ENCODE peak calls at places on chromosomes 11 and 22, in five cellular contexts. One of them, this sample, is unnamed.

GRCh38 chr11:13384837-13385417 is 78.1 kb downstream of the BTBD10 start:
- DNase-seq in stimulated activated CD8-positive, alpha-beta memory T cell treated with anti-CD3 and anti-CD28 coated beads, Interleukin-7, amount 100 ng/mL, for 24 hours: no peak
- DNase-seq in HAP-1: peak
- DNase-seq in CD8-positive, alpha-beta T cell: no peak
- DNase-seq in nucleus accumbens: no peak
- DNase-seq in this sample: no peak

GRCh38 chr11:9573775-9574555 is 495 bp downstream of the WEE1 start:
- DNase-seq in CD8-positive, alpha-beta T cell: no peak
- DNase-seq in HAP-1: no peak
- DNase-seq in stimulated activated CD8-positive, alpha-beta memory T cell treated with anti-CD3 and anti-CD28 coated beads, Interleukin-7, amount 100 ng/mL, for 24 hours: no peak
- DNase-seq in nucleus accumbens: peak
- DNase-seq in this sample: no peak

GRCh38 chr11:60852639-60853468 is 2.9 kb downstream of the PTGDR2 start:
- DNase-seq in stimulated activated CD8-positive, alpha-beta memory T cell treated with anti-CD3 and anti-CD28 coated beads, Interleukin-7, amount 100 ng/mL, for 24 hours: no peak
- DNase-seq in HAP-1: no peak
- DNase-seq in CD8-positive, alpha-beta T cell: no peak
- DNase-seq in nucleus accumbens: no peak
- DNase-seq in this sample: no peak

GRCh38 chr11:528815-529728 is 6.3 kb downstream of the HRAS start:
- DNase-seq in stimulated activated CD8-positive, alpha-beta memory T cell treated with anti-CD3 and anti-CD28 coated beads, Interleukin-7, amount 100 ng/mL, for 24 hours: no peak
- DNase-seq in HAP-1: no peak
- DNase-seq in nucleus accumbens: no peak
- DNase-seq in CD8-positive, alpha-beta T cell: no peak
- DNase-seq in this sample: no peak

GRCh38 chr11:3877252-3878035 is 22.0 kb downstream of the STIM1 start:
- DNase-seq in CD8-positive, alpha-beta T cell: no peak
- DNase-seq in stimulated activated CD8-positive, alpha-beta memory T cell treated with anti-CD3 and anti-CD28 coated beads, Interleukin-7, amount 100 ng/mL, for 24 hours: no peak
- DNase-seq in nucleus accumbens: no peak
- DNase-seq in HAP-1: peak
- DNase-seq in this sample: no peak

GRCh38 chr11:2571598-2572281 is 126.9 kb downstream of the KCNQ1 start:
- DNase-seq in nucleus accumbens: no peak
- DNase-seq in HAP-1: no peak
- DNase-seq in stimulated activated CD8-positive, alpha-beta memory T cell treated with anti-CD3 and anti-CD28 coated beads, Interleukin-7, amount 100 ng/mL, for 24 hours: no peak
- DNase-seq in CD8-positive, alpha-beta T cell: no peak
- DNase-seq in this sample: no peak

GRCh38 chr22:37428649-37429586 is 1.6 kb upstream of the ELFN2 start:
- DNase-seq in CD8-positive, alpha-beta T cell: peak
- DNase-seq in stimulated activated CD8-positive, alpha-beta memory T cell treated with anti-CD3 and anti-CD28 coated beads, Interleukin-7, amount 100 ng/mL, for 24 hours: peak
- DNase-seq in HAP-1: peak
- DNase-seq in nucleus accumbens: no peak
- DNase-seq in this sample: peak

GRCh38 chr11:5476184-5476819 is 12.2 kb upstream of the OR52D1 start:
- DNase-seq in stimulated activated CD8-positive, alpha-beta memory T cell treated with anti-CD3 and anti-CD28 coated beads, Interleukin-7, amount 100 ng/mL, for 24 hours: no peak
- DNase-seq in nucleus accumbens: no peak
- DNase-seq in CD8-positive, alpha-beta T cell: no peak
- DNase-seq in HAP-1: peak
- DNase-seq in this sample: no peak

GRCh38 chr11:2775083-2775625 is 75.4 kb upstream of the KCNQ1OT1 start:
- DNase-seq in nucleus accumbens: no peak
- DNase-seq in stimulated activated CD8-positive, alpha-beta memory T cell treated with anti-CD3 and anti-CD28 coated beads, Interleukin-7, amount 100 ng/mL, for 24 hours: no peak
- DNase-seq in CD8-positive, alpha-beta T cell: peak
- DNase-seq in HAP-1: no peak
- DNase-seq in this sample: peak

GRCh38 chr22:29270475-29271271 is 2.6 kb downstream of the EWSR1 start:
- DNase-seq in nucleus accumbens: no peak
- DNase-seq in stimulated activated CD8-positive, alpha-beta memory T cell treated with anti-CD3 and anti-CD28 coated beads, Interleukin-7, amount 100 ng/mL, for 24 hours: no peak
- DNase-seq in CD8-positive, alpha-beta T cell: no peak
- DNase-seq in HAP-1: no peak
- DNase-seq in this sample: no peak

GRCh38 chr11:110613526-110613925 is 98.7 kb downstream of the ARHGAP20 start:
- DNase-seq in nucleus accumbens: no peak
- DNase-seq in CD8-positive, alpha-beta T cell: no peak
- DNase-seq in stimulated activated CD8-positive, alpha-beta memory T cell treated with anti-CD3 and anti-CD28 coated beads, Interleukin-7, amount 100 ng/mL, for 24 hours: no peak
- DNase-seq in HAP-1: no peak
- DNase-seq in this sample: no peak